ENCODE peak calls at places on chromosomes 13 and 19, in five cellular contexts. W is lower lobe of right lung, M is body of pancreas, C is ascending aorta, I is endothelial cell of umbilical vein. J is an unnamed sample.

GRCh38 chr19:1513492-1514294 is 874 bp upstream of the ADAMTSL5 start:
- DNase-seq in W (peak; percentile 66), M (peak; percentile 45), C (no peak), I (no peak), J (peak; percentile 40)

GRCh38 chr19:18633321-18633720 is 3.5 kb upstream of the KLHL26 start:
- DNase-seq in W (no peak), M (peak; percentile 61), C (no peak), I (no peak), J (no peak)

GRCh38 chr13:106028916-106029315 is 506.5 kb downstream of the EFNB2 start:
- DNase-seq in W (no peak), M (no peak), C (no peak), I (no peak), J (peak; percentile 47)

GRCh38 chr13:79307866-79308298 is 98.2 kb downstream of the RBM26 start:
- DNase-seq in W (no peak), M (no peak), C (no peak), I (no peak), J (peak; percentile 28)

GRCh38 chr13:45851171-45851889 is at the start of gene SIAH3:
- DNase-seq in W (no peak), M (no peak), C (no peak), I (peak; percentile 24), J (peak; percentile 67)

GRCh38 chr19:55354698-55355212 is at the start of gene COX6B2:
- DNase-seq in W (peak; percentile 45), M (no peak), C (no peak), I (no peak), J (no peak)

GRCh38 chr19:36916991-36917390 is 859 bp downstream of the ZNF568 start:
- DNase-seq in W (no peak), M (no peak), C (no peak), I (no peak), J (peak; percentile 49)

GRCh38 chr19:33998302-33998701 is 174.0 kb upstream of the LSM14A start:
- DNase-seq in W (no peak), M (peak; percentile 13), C (no peak), I (peak; percentile 11), J (no peak)

GRCh38 chr19:28569132-28570114 is 643.5 kb downstream of the UQCRFS1 start:
- DNase-seq in W (no peak), M (no peak), C (no peak), I (no peak), J (no peak)

GRCh38 chr19:48934837-48935236 is 1.3 kb downstream of the DHDH start:
- DNase-seq in W (no peak), M (no peak), C (no peak), I (no peak), J (no peak)

GRCh38 chr13:30293995-30294394 is 13.4 kb downstream of the KATNAL1 start:
- DNase-seq in W (no peak), M (no peak), C (no peak), I (no peak), J (no peak)

GRCh38 chr19:19078801-19079200 is 15.0 kb downstream of the SLC25A42 start:
- DNase-seq in W (no peak), M (no peak), C (no peak), I (no peak), J (no peak)

GRCh38 chr13:46609726-46610125 is 56.8 kb downstream of the LRCH1 start:
- DNase-seq in W (no peak), M (no peak), C (no peak), I (no peak), J (no peak)

GRCh38 chr19:49141352-49141751 is 13.8 kb downstream of the HRC start:
- DNase-seq in W (no peak), M (no peak), C (no peak), I (no peak), J (no peak)

GRCh38 chr19:45050036-45050435 is 11.2 kb downstream of the CLASRP start:
- DNase-seq in W (no peak), M (no peak), C (no peak), I (no peak), J (peak; percentile 18)

GRCh38 chr19:44757735-44758505 is 9.4 kb downstream of the BCL3 start:
- DNase-seq in W (peak; percentile 80), M (peak; percentile 62), C (peak; percentile 83), I (peak; percentile 53), J (no peak)

GRCh38 chr13:32645854-32646253 is 59.6 kb downstream of the PDS5B start:
- DNase-seq in W (no peak), M (no peak), C (no peak), I (no peak), J (no peak)
- H3K27ac ChIP-seq in W (no peak overlapping the region), M (no peak overlapping the region), C (no peak overlapping the region), I (no peak overlapping the region), J (no peak overlapping the region)

DNA sequence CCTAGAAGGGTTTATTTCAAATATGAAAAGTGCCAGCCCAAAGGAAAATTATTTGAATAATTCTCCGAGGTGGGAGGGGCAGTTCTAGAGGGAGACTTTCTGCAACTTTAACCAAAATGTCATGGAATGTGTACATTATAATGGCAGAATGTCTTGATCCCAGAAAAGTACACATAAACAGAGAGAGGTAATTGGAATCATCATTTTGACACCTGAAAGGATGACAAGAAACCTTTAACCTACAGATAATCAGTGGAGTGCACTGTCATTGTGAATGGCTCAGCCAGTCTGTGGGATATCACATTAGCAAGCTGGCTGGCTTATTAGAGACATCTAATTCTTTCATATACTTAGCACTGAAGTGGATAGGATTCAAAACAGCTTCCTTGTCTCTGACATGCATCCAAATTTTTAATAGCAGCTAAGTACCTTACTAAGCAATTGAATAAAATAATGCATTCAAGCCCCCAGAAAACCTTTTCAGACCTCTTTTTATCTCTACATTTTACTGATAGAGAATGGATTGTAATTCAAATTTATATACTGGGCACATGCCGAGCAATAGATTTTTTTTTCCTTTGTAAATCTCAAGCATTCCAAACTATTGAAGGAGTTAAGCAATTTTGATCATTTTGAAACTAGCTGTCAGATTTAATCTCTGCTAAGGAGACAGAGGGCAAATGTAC is 468.6 kb downstream of the COG6 start:
- DNase-seq in W (no peak), M (no peak), C (no peak), I (no peak), J (no peak)
- H3K4me1 ChIP-seq in W (no peaks in the 10 kb centered on the region), M (no peaks in the 10 kb centered on the region), C (peaks cover 32% of the 10 kb centered on the region), I (no peaks in the 10 kb centered on the region), J (peaks cover 8% of the 10 kb centered on the region)

DNA sequence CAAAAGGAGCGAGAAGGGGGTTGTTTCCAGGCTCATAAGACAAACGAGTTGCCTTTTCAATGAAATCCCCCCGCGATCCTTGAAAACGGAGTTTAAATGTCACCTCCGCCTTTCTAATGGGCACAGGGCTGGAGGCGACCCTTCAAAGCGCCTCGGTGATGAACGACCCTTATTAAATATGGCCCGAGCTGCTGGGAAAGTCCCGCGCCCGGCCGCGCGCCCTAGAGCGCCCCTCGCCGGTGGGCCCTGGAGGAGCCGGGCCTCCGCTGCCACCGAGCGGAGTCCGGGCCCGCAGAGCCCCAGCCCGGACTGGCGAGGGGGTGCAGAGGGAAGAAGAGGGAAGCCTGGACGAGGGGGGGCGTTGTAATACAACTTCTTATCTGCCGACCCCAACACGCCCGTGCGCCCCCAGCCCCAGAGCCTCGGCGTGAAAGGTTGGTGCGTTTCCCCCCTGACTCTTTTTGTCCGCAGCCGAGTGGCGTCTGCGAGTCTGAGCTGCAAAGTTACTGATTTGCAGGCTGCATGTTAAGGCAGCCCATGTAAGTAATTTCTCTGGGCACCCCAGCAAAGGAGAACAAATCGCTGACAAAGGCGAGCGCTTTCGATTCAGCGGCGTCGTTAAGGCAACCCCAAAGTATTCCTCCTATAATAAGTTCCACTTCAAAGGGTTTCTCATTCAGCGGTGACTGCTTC is 11.9 kb downstream of the ZIC5 start:
- DNase-seq in W (no peak), M (no peak), C (peak; percentile 44), I (no peak), J (no peak)
- H3K27me3 ChIP-seq in W (peaks cover 97% of the 10 kb centered on the region), M (peaks cover 52% of the 10 kb centered on the region), C (peaks cover 35% of the 10 kb centered on the region), I (peaks cover 97% of the 10 kb centered on the region), J (peaks cover 100% of the 10 kb centered on the region)

DNA sequence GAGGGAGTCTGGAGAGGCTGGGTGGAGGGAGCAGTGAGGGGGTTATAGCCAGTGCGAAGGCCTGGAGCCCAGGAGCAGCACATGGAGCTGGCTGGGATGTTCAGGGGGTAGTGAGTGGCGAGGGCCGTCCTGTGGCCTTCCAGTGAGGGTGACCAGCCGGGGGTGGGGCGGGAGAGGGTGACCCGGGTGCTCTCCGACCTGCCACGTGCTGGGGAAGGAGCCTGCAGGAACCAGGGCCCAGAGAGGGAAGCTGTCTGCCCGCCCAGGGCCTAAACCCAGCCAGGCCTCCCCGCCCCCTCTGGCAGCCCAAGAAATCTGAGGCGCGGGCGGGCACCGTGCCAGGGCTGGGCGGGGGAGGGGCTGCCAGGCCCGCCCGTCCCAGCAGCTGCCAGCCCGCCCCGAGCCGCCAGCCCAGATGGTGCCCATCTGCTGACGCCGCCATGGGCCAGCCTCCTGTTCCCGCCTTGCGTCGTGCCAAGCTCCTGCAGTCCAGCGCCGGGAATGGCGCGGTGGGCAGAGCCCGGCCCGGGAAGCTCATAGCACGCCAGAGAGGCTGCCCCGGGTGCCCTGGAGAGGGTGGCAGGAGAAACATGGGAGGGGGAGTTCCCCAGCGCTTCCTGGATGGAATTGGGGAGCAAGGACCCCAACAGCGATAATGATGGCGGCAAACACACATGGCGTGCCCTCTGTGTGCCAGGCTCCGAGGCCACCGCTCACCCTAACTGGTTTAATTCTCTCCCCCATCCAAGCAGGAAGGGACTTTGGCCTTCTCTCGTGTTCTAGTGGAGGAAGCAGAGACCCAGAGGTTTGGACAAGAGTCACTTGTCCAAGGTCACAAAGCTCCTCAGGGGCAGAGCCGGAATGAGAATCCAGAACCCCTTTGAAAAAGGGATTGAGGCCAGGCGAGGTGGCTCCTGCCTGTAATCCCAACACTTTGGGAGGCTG is 21.5 kb downstream of the NFIC start:
- DNase-seq in W (peak; percentile 88), M (peak; percentile 97), C (peak; percentile 92), I (peak; percentile 68), J (peak; percentile 47)
- H3K27ac ChIP-seq in W (peak overlapping the region; percentile 51), M (peak overlapping the region; percentile 93), C (peak overlapping the region; percentile 84), I (peak overlapping the region; percentile 30), J (peak overlapping the region; percentile 15)

GRCh38 chr19:35216026-35216832 is 12.3 kb downstream of the FAM187B start:
- DNase-seq in W (no peak), M (no peak), C (no peak), I (no peak), J (peak; percentile 13)

GRCh38 chr19:35211545-35212230 is 16.9 kb downstream of the FAM187B start:
- DNase-seq in W (peak; percentile 70), M (peak; percentile 43), C (peak; percentile 79), I (peak; percentile 48), J (no peak)

GRCh38 chr19:35212241-35212640 is 16.3 kb downstream of the FAM187B start:
- DNase-seq in W (no peak), M (no peak), C (no peak), I (no peak), J (no peak)

GRCh38 chr19:35214766-35215422 is 13.6 kb downstream of the FAM187B start:
- DNase-seq in W (no peak), M (no peak), C (peak; percentile 19), I (no peak), J (no peak)

GRCh38 chr19:35213678-35214632 is 14.6 kb downstream of the FAM187B start:
- DNase-seq in W (peak; percentile 56), M (peak; percentile 83), C (peak; percentile 86), I (peak; percentile 96), J (peak; percentile 78)
- H3K4me1 ChIP-seq in W (peaks cover 51% of the 10 kb centered on the region), M (peaks cover 19% of the 10 kb centered on the region), C (no peaks in the 10 kb centered on the region), I (peaks cover 16% of the 10 kb centered on the region), J (peaks cover 7% of the 10 kb centered on the region)

DNA sequence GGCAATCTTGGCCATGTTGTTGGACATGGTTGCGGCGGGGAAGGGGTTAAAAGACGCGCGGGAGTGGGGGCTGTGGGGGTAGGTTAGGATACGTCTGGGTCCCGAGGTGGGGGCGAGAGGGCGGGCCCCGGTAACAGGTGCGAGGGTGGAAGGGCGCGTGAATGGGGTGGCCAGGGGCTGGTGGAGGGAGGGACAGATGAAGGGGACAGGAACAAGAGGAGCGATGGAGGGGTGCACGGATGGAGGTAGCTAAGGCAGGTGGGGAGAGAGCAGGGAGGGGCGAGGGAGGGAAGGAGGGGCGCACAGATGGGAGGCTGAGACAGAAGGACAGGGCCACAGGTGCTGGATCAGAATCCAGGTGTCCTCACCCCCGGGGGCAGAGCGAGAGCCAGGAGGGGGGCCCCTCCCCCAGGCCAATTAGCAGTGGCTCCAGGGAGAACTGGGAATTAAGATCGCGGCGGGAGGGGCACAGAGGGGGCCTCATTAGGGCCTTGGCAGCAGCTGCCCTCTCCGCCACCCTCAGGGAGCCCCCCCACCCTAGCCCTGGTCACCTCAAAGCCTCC is 1.3 kb downstream of the GNG8 start:
- DNase-seq in W (no peak), M (no peak), C (no peak), I (no peak), J (no peak)
- H3K27me3 ChIP-seq in W (peaks cover 19% of the 10 kb centered on the region), M (no peaks in the 10 kb centered on the region), C (no peaks in the 10 kb centered on the region), I (no peaks in the 10 kb centered on the region), J (peaks cover 47% of the 10 kb centered on the region)